ENCODE peak calls at places on chromosomes 2 and 18, in nine cellular contexts. One of them, this sample, is unnamed. For H3K4me1, the result is how much of the 10 kb centered on the place peaks cover.

GRCh38 chr2:108492364-108492763 is 41.9 kb upstream of the LIMS1 start:
- DNase-seq in pancreas: no peak
- DNase-seq in stomach: no peak
- DNase-seq in aorta: no peak
- DNase-seq in psoas muscle: no peak
- DNase-seq in PC-9: no peak
- DNase-seq in body of pancreas: no peak
- DNase-seq in CD4-positive, CD25-positive, alpha-beta regulatory T cell: no peak
- DNase-seq in tibial nerve: no peak
- DNase-seq in this sample: no peak

GRCh38 chr2:28080911-28081310 is 190.4 kb downstream of the BABAM2 start:
- DNase-seq in pancreas: no peak
- DNase-seq in stomach: no peak
- DNase-seq in aorta: peak
- DNase-seq in psoas muscle: no peak
- DNase-seq in PC-9: no peak
- DNase-seq in body of pancreas: no peak
- DNase-seq in CD4-positive, CD25-positive, alpha-beta regulatory T cell: no peak
- DNase-seq in tibial nerve: no peak
- DNase-seq in this sample: no peak

GRCh38 chr2:26843041-26843440 is 4.9 kb upstream of the DPYSL5 start:
- DNase-seq in pancreas: no peak
- DNase-seq in stomach: no peak
- DNase-seq in aorta: no peak
- DNase-seq in psoas muscle: no peak
- DNase-seq in PC-9: no peak
- DNase-seq in body of pancreas: no peak
- DNase-seq in CD4-positive, CD25-positive, alpha-beta regulatory T cell: no peak
- DNase-seq in tibial nerve: no peak
- DNase-seq in this sample: no peak

GRCh38 chr2:112728384-112729175 is 7.8 kb downstream of the NT5DC4 start:
- DNase-seq in pancreas: no peak
- DNase-seq in stomach: no peak
- DNase-seq in aorta: no peak
- DNase-seq in psoas muscle: no peak
- DNase-seq in PC-9: no peak
- DNase-seq in body of pancreas: no peak
- DNase-seq in CD4-positive, CD25-positive, alpha-beta regulatory T cell: no peak
- DNase-seq in tibial nerve: no peak
- DNase-seq in this sample: no peak

GRCh38 chr2:135471106-135471505 is 59.9 kb downstream of the ZRANB3 start:
- DNase-seq in pancreas: no peak
- DNase-seq in stomach: no peak
- DNase-seq in aorta: no peak
- DNase-seq in psoas muscle: no peak
- DNase-seq in PC-9: no peak
- DNase-seq in body of pancreas: no peak
- DNase-seq in CD4-positive, CD25-positive, alpha-beta regulatory T cell: no peak
- DNase-seq in tibial nerve: no peak
- DNase-seq in this sample: no peak

GRCh38 chr18:9901377-9901776 is 12.4 kb upstream of the VAPA start:
- DNase-seq in pancreas: no peak
- DNase-seq in stomach: no peak
- DNase-seq in aorta: no peak
- DNase-seq in psoas muscle: no peak
- DNase-seq in PC-9: no peak
- DNase-seq in body of pancreas: no peak
- DNase-seq in CD4-positive, CD25-positive, alpha-beta regulatory T cell: no peak
- DNase-seq in tibial nerve: no peak
- DNase-seq in this sample: no peak

GRCh38 chr2:24046599-24046929 is 627 bp downstream of the WDCP start:
- DNase-seq in pancreas: no peak
- DNase-seq in stomach: no peak
- DNase-seq in aorta: no peak
- DNase-seq in psoas muscle: no peak
- DNase-seq in PC-9: no peak
- DNase-seq in body of pancreas: no peak
- DNase-seq in CD4-positive, CD25-positive, alpha-beta regulatory T cell: no peak
- DNase-seq in tibial nerve: no peak
- DNase-seq in this sample: no peak

GRCh38 chr2:158902005-158902398 is 66.4 kb upstream of the TANC1 start:
- DNase-seq in pancreas: no peak
- DNase-seq in stomach: no peak
- DNase-seq in aorta: no peak
- DNase-seq in psoas muscle: no peak
- DNase-seq in PC-9: no peak
- DNase-seq in body of pancreas: no peak
- DNase-seq in CD4-positive, CD25-positive, alpha-beta regulatory T cell: no peak
- DNase-seq in tibial nerve: no peak
- DNase-seq in this sample: no peak

GRCh38 chr2:74887445-74887951 is 53.6 kb downstream of the HK2 start:
- DNase-seq in pancreas: no peak
- DNase-seq in stomach: no peak
- DNase-seq in aorta: no peak
- DNase-seq in psoas muscle: no peak
- DNase-seq in PC-9: no peak
- DNase-seq in body of pancreas: no peak
- DNase-seq in CD4-positive, CD25-positive, alpha-beta regulatory T cell: no peak
- DNase-seq in tibial nerve: no peak
- DNase-seq in this sample: no peak

GRCh38 chr2:102060047-102060446 is 68.3 kb downstream of the IL1R2 start:
- DNase-seq in pancreas: no peak
- DNase-seq in stomach: no peak
- DNase-seq in aorta: no peak
- DNase-seq in psoas muscle: no peak
- DNase-seq in PC-9: no peak
- DNase-seq in body of pancreas: no peak
- DNase-seq in CD4-positive, CD25-positive, alpha-beta regulatory T cell: no peak
- DNase-seq in tibial nerve: no peak
- DNase-seq in this sample: no peak
- H3K4me1 ChIP-seq in pancreas: under half
- H3K4me1 ChIP-seq in stomach: half or more
- H3K4me1 ChIP-seq in aorta: under half
- H3K4me1 ChIP-seq in psoas muscle: half or more
- H3K4me1 ChIP-seq in PC-9: under half
- H3K4me1 ChIP-seq in body of pancreas: under half
- H3K4me1 ChIP-seq in CD4-positive, CD25-positive, alpha-beta regulatory T cell: under half
- H3K4me1 ChIP-seq in tibial nerve: under half
- H3K4me1 ChIP-seq in this sample: under half

GRCh38 chr18:77448046-77448445 is 198.4 kb downstream of the GALR1 start:
- DNase-seq in pancreas: no peak
- DNase-seq in stomach: no peak
- DNase-seq in aorta: no peak
- DNase-seq in psoas muscle: no peak
- DNase-seq in PC-9: no peak
- DNase-seq in body of pancreas: no peak
- DNase-seq in CD4-positive, CD25-positive, alpha-beta regulatory T cell: no peak
- DNase-seq in tibial nerve: no peak
- DNase-seq in this sample: no peak
- H3K27ac ChIP-seq in pancreas: no peak
- H3K27ac ChIP-seq in stomach: no peak
- H3K27ac ChIP-seq in aorta: no peak
- H3K27ac ChIP-seq in psoas muscle: no peak
- H3K27ac ChIP-seq in PC-9: no peak
- H3K27ac ChIP-seq in body of pancreas: no peak
- H3K27ac ChIP-seq in CD4-positive, CD25-positive, alpha-beta regulatory T cell: no peak
- H3K27ac ChIP-seq in tibial nerve: no peak
- H3K27ac ChIP-seq in this sample: no peak

DNA sequence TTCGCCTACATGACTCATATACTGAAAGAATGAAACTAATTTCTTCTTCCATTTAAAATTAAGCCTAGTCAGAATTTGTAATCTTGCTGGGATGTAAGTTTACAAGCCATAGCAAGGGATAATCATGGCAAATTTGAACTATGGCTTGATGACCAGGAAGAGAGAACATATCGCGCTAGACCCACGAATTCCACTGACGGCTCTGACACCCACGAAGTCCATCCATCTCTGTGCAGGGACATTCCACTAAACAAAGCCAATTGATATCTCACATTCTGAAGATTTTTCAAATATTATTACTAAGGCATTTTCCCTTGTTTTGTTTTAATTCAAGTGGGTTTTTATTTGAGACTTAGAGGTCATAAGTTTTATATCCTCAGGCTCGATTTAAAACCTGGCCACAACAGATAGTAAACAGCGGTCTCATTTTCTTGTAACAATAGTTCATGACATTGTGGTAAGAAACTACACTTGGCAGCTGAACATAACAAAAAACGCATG is 113.0 kb downstream of the QPCT start:
- DNase-seq in pancreas: no peak
- DNase-seq in stomach: no peak
- DNase-seq in aorta: no peak
- DNase-seq in psoas muscle: no peak
- DNase-seq in PC-9: no peak
- DNase-seq in body of pancreas: no peak
- DNase-seq in CD4-positive, CD25-positive, alpha-beta regulatory T cell: no peak
- DNase-seq in tibial nerve: no peak
- DNase-seq in this sample: no peak
- H3K4me1 ChIP-seq in pancreas: under half
- H3K4me1 ChIP-seq in stomach: under half
- H3K4me1 ChIP-seq in aorta: under half
- H3K4me1 ChIP-seq in psoas muscle: under half
- H3K4me1 ChIP-seq in PC-9: under half
- H3K4me1 ChIP-seq in body of pancreas: under half
- H3K4me1 ChIP-seq in CD4-positive, CD25-positive, alpha-beta regulatory T cell: under half
- H3K4me1 ChIP-seq in tibial nerve: under half
- H3K4me1 ChIP-seq in this sample: half or more

GRCh38 chr18:44789704-44790103 is 109.0 kb downstream of the SETBP1 start:
- DNase-seq in pancreas: no peak
- DNase-seq in stomach: no peak
- DNase-seq in aorta: no peak
- DNase-seq in psoas muscle: no peak
- DNase-seq in PC-9: peak
- DNase-seq in body of pancreas: no peak
- DNase-seq in CD4-positive, CD25-positive, alpha-beta regulatory T cell: no peak
- DNase-seq in tibial nerve: no peak
- DNase-seq in this sample: no peak
- H3K27ac ChIP-seq in pancreas: no peak
- H3K27ac ChIP-seq in stomach: peak
- H3K27ac ChIP-seq in aorta: peak
- H3K27ac ChIP-seq in psoas muscle: peak
- H3K27ac ChIP-seq in PC-9: peak
- H3K27ac ChIP-seq in body of pancreas: peak
- H3K27ac ChIP-seq in CD4-positive, CD25-positive, alpha-beta regulatory T cell: no peak
- H3K27ac ChIP-seq in tibial nerve: peak
- H3K27ac ChIP-seq in this sample: no peak

DNA sequence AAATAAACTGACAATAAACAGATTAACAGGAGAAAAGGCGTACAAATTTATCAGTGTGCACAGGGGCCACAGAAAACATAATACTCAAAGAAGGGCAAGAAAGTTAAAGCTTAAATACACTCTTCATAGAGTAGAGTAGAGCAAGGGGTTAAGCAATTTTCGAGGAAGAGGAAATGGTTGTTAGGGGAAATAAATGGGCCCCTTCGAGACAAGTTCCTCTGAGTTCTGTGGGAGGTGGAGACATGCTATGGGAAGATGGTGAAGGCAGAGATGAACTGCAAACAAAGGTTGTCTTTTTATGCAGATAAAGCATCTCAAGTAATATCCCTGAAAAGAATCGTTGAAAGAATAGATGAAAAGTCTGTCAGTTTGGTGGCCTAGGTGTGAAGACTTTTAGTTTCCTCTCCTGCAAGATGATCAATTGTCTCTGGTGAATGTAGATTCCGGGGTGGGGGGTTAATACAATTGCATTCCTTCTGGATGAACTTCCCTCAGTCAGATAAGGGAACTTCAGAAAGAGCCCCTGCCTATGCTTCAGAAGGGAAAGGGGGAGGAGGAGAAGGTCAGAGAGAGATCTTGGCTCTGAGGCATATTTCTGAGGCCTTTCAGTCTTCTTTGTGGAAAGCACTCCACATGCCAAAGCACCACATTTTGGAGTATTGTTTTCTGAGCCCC is 127.0 kb downstream of the METTL4 start:
- DNase-seq in pancreas: no peak
- DNase-seq in stomach: no peak
- DNase-seq in aorta: no peak
- DNase-seq in psoas muscle: no peak
- DNase-seq in PC-9: no peak
- DNase-seq in body of pancreas: no peak
- DNase-seq in CD4-positive, CD25-positive, alpha-beta regulatory T cell: no peak
- DNase-seq in tibial nerve: no peak
- DNase-seq in this sample: no peak
- H3K4me1 ChIP-seq in pancreas: under half
- H3K4me1 ChIP-seq in stomach: under half
- H3K4me1 ChIP-seq in aorta: under half
- H3K4me1 ChIP-seq in psoas muscle: under half
- H3K4me1 ChIP-seq in PC-9: under half
- H3K4me1 ChIP-seq in body of pancreas: under half
- H3K4me1 ChIP-seq in CD4-positive, CD25-positive, alpha-beta regulatory T cell: under half
- H3K4me1 ChIP-seq in tibial nerve: under half
- H3K4me1 ChIP-seq in this sample: under half

GRCh38 chr18:79750980-79751571 is 46.7 kb upstream of the KCNG2 start:
- DNase-seq in pancreas: no peak
- DNase-seq in stomach: peak
- DNase-seq in aorta: peak
- DNase-seq in psoas muscle: no peak
- DNase-seq in PC-9: no peak
- DNase-seq in body of pancreas: peak
- DNase-seq in CD4-positive, CD25-positive, alpha-beta regulatory T cell: no peak
- DNase-seq in tibial nerve: no peak
- DNase-seq in this sample: no peak
- H3K27ac ChIP-seq in pancreas: no peak
- H3K27ac ChIP-seq in stomach: no peak
- H3K27ac ChIP-seq in aorta: no peak
- H3K27ac ChIP-seq in psoas muscle: no peak
- H3K27ac ChIP-seq in PC-9: no peak
- H3K27ac ChIP-seq in body of pancreas: no peak
- H3K27ac ChIP-seq in CD4-positive, CD25-positive, alpha-beta regulatory T cell: no peak
- H3K27ac ChIP-seq in tibial nerve: no peak
- H3K27ac ChIP-seq in this sample: no peak

DNA sequence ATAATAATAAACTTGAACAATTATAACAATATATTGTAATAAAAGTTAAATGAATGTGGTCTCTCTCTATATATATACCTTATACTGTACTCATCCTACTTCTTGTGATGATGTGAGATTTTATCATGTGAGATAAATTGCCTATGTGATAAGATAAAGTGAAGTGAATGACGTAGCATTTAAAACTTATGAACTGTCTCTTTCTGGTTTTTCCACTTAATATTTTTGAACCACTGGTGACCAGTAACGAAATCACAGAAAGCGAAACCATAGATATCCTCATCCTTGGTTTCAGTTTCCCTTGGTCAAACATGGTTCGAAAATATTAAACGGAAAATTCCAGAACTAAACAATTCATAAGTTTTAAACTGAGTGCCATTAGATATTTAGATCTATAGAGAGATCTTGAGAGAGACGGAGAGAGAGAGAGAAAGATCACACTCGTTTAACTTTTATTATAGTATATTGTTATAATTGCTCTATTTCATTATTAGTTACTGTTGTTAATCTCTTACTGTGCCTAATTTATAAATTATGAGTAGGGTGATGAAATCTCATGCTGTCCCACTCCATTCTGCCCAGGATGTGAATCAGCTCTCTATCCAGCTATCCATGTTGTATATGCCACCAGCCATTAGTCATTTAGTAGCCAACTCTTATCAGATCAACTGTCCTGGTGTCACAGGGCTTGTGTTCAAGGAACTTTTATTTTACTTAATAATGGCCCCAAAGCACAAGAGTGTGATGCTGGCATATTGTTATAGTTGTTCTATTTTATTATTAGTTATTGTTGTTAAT is 156.8 kb downstream of the THADA start:
- DNase-seq in pancreas: no peak
- DNase-seq in stomach: no peak
- DNase-seq in aorta: no peak
- DNase-seq in psoas muscle: no peak
- DNase-seq in PC-9: no peak
- DNase-seq in body of pancreas: no peak
- DNase-seq in CD4-positive, CD25-positive, alpha-beta regulatory T cell: no peak
- DNase-seq in tibial nerve: no peak
- DNase-seq in this sample: no peak
- H3K4me1 ChIP-seq in pancreas: under half
- H3K4me1 ChIP-seq in stomach: under half
- H3K4me1 ChIP-seq in aorta: under half
- H3K4me1 ChIP-seq in psoas muscle: under half
- H3K4me1 ChIP-seq in PC-9: under half
- H3K4me1 ChIP-seq in body of pancreas: under half
- H3K4me1 ChIP-seq in CD4-positive, CD25-positive, alpha-beta regulatory T cell: under half
- H3K4me1 ChIP-seq in tibial nerve: under half
- H3K4me1 ChIP-seq in this sample: under half

This sample was measured in CD8-positive, alpha-beta memory T cell.